ENCODE peak calls at places on chromosome 4, in six cellular contexts. One of them, this sample, is unnamed.

GRCh38 chr4:182240161-182241130 is 2.8 kb upstream of the TENM3 start:
- DNase-seq in ascending aorta: no peak
- DNase-seq in stomach: no peak
- DNase-seq in head of caudate nucleus: no peak
- DNase-seq in heart right ventricle: no peak
- DNase-seq in substantia nigra: no peak
- DNase-seq in this sample: no peak

GRCh38 chr4:40455340-40455902 is 120.3 kb downstream of the CHRNA9 start:
- DNase-seq in ascending aorta: no peak
- DNase-seq in stomach: no peak
- DNase-seq in head of caudate nucleus: no peak
- DNase-seq in heart right ventricle: no peak
- DNase-seq in substantia nigra: no peak
- DNase-seq in this sample: no peak

GRCh38 chr4:143399113-143399949 is 62.7 kb downstream of the GAB1 start:
- DNase-seq in ascending aorta: no peak
- DNase-seq in stomach: no peak
- DNase-seq in head of caudate nucleus: no peak
- DNase-seq in heart right ventricle: no peak
- DNase-seq in substantia nigra: no peak
- DNase-seq in this sample: no peak

GRCh38 chr4:156290811-156291210 is 337.1 kb upstream of the CTSO start:
- DNase-seq in ascending aorta: no peak
- DNase-seq in stomach: no peak
- DNase-seq in head of caudate nucleus: no peak
- DNase-seq in heart right ventricle: no peak
- DNase-seq in substantia nigra: no peak
- DNase-seq in this sample: no peak

GRCh38 chr4:62482355-62482754 is 1282.2 kb downstream of the ADGRL3 start:
- DNase-seq in ascending aorta: no peak
- DNase-seq in stomach: no peak
- DNase-seq in head of caudate nucleus: no peak
- DNase-seq in heart right ventricle: no peak
- DNase-seq in substantia nigra: no peak
- DNase-seq in this sample: no peak

GRCh38 chr4:52244103-52244772 is 193.1 kb downstream of the SPATA18 start:
- DNase-seq in ascending aorta: no peak
- DNase-seq in stomach: no peak
- DNase-seq in head of caudate nucleus: no peak
- DNase-seq in heart right ventricle: no peak
- DNase-seq in substantia nigra: no peak
- DNase-seq in this sample: no peak

GRCh38 chr4:105306158-105306781 is 159.6 kb downstream of the TET2 start:
- DNase-seq in ascending aorta: no peak
- DNase-seq in stomach: no peak
- DNase-seq in head of caudate nucleus: peak
- DNase-seq in heart right ventricle: no peak
- DNase-seq in substantia nigra: no peak
- DNase-seq in this sample: no peak

GRCh38 chr4:185127021-185127925 is 15.8 kb upstream of the SLC25A4 start:
- DNase-seq in ascending aorta: no peak
- DNase-seq in stomach: no peak
- DNase-seq in head of caudate nucleus: no peak
- DNase-seq in heart right ventricle: peak
- DNase-seq in substantia nigra: peak
- DNase-seq in this sample: no peak

GRCh38 chr4:38024203-38024504 is 64.0 kb downstream of the PTTG2 start:
- DNase-seq in ascending aorta: no peak
- DNase-seq in stomach: no peak
- DNase-seq in head of caudate nucleus: no peak
- DNase-seq in heart right ventricle: no peak
- DNase-seq in substantia nigra: no peak
- DNase-seq in this sample: no peak

GRCh38 chr4:53937918-53938317 is 126.5 kb downstream of the CHIC2 start:
- DNase-seq in ascending aorta: no peak
- DNase-seq in stomach: no peak
- DNase-seq in head of caudate nucleus: no peak
- DNase-seq in heart right ventricle: no peak
- DNase-seq in substantia nigra: no peak
- DNase-seq in this sample: no peak

GRCh38 chr4:3352918-3353594 is 60.2 kb downstream of the RGS12 start:
- DNase-seq in ascending aorta: no peak
- DNase-seq in stomach: no peak
- DNase-seq in head of caudate nucleus: no peak
- DNase-seq in heart right ventricle: no peak
- DNase-seq in substantia nigra: no peak
- DNase-seq in this sample: no peak

GRCh38 chr4:69689530-69690111 is 36.6 kb upstream of the UGT2A1 start:
- DNase-seq in ascending aorta: no peak
- DNase-seq in stomach: no peak
- DNase-seq in head of caudate nucleus: no peak
- DNase-seq in heart right ventricle: no peak
- DNase-seq in substantia nigra: no peak
- DNase-seq in this sample: no peak

GRCh38 chr4:79855081-79855480 is 217.9 kb downstream of the ANTXR2 start:
- DNase-seq in ascending aorta: no peak
- DNase-seq in stomach: no peak
- DNase-seq in head of caudate nucleus: no peak
- DNase-seq in heart right ventricle: no peak
- DNase-seq in substantia nigra: no peak
- DNase-seq in this sample: no peak

GRCh38 chr4:36178489-36178888 is 65.8 kb downstream of the ARAP2 start:
- DNase-seq in ascending aorta: no peak
- DNase-seq in stomach: no peak
- DNase-seq in head of caudate nucleus: no peak
- DNase-seq in heart right ventricle: no peak
- DNase-seq in substantia nigra: no peak
- DNase-seq in this sample: no peak

GRCh38 chr4:109429545-109429944 is 4.1 kb upstream of the SEC24B start:
- DNase-seq in ascending aorta: no peak
- DNase-seq in stomach: no peak
- DNase-seq in head of caudate nucleus: no peak
- DNase-seq in heart right ventricle: no peak
- DNase-seq in substantia nigra: no peak
- DNase-seq in this sample: no peak

GRCh38 chr4:89397464-89397863 is 89.9 kb upstream of the GPRIN3 start:
- DNase-seq in ascending aorta: no peak
- DNase-seq in stomach: no peak
- DNase-seq in head of caudate nucleus: no peak
- DNase-seq in heart right ventricle: no peak
- DNase-seq in substantia nigra: no peak
- DNase-seq in this sample: no peak

GRCh38 chr4:21067351-21067750 is 367.1 kb downstream of the PACRGL start:
- DNase-seq in ascending aorta: no peak
- DNase-seq in stomach: no peak
- DNase-seq in head of caudate nucleus: no peak
- DNase-seq in heart right ventricle: no peak
- DNase-seq in substantia nigra: no peak
- DNase-seq in this sample: no peak

GRCh38 chr4:2085496-2085901 is 26.4 kb downstream of the NAT8L start:
- DNase-seq in ascending aorta: no peak
- DNase-seq in stomach: peak
- DNase-seq in head of caudate nucleus: no peak
- DNase-seq in heart right ventricle: no peak
- DNase-seq in substantia nigra: peak
- DNase-seq in this sample: no peak

GRCh38 chr4:121594796-121595526 is 101.8 kb downstream of the ANXA5 start:
- DNase-seq in ascending aorta: no peak
- DNase-seq in stomach: no peak
- DNase-seq in head of caudate nucleus: no peak
- DNase-seq in heart right ventricle: no peak
- DNase-seq in substantia nigra: no peak
- DNase-seq in this sample: no peak

GRCh38 chr4:646460-646859 is 21.1 kb downstream of the PDE6B start:
- DNase-seq in ascending aorta: no peak
- DNase-seq in stomach: no peak
- DNase-seq in head of caudate nucleus: peak
- DNase-seq in heart right ventricle: no peak
- DNase-seq in substantia nigra: no peak
- DNase-seq in this sample: no peak

GRCh38 chr4:105978684-105979296 is 83.5 kb downstream of the NPNT start:
- DNase-seq in ascending aorta: peak
- DNase-seq in stomach: no peak
- DNase-seq in head of caudate nucleus: no peak
- DNase-seq in heart right ventricle: peak
- DNase-seq in substantia nigra: no peak
- DNase-seq in this sample: peak

GRCh38 chr4:145216532-145216931 is 36.1 kb upstream of the OTUD4 start:
- DNase-seq in ascending aorta: no peak
- DNase-seq in stomach: no peak
- DNase-seq in head of caudate nucleus: no peak
- DNase-seq in heart right ventricle: no peak
- DNase-seq in substantia nigra: no peak
- DNase-seq in this sample: no peak

This sample was measured in thoracic aorta.